ENCODE peak calls at places on chromosomes 3 and 15, in eight cellular contexts. H is SK-N-MC; Q is NCI-H510A; W is OCI-LY7; F is NCI-H748 treated with DMSO at 0.1 percent for 48 hours; T is neural crest cell; S is memory B cell; V is stimulated activated CD4-positive, alpha-beta T cell treated with anti-CD3 and anti-CD28 coated beads, Interleukin-1b, Interleukin-23, amount 100 ng/mL, for 48 hours. Z is an unnamed sample.

GRCh38 chr15:77160562-77161481 is 89.9 kb upstream of the TSPAN3 start:
- DNase-seq in Q (no peak), W (no peak), F (no peak), S (no peak), V (no peak), H (no peak), T (no peak), Z (no peak)

GRCh38 chr3:132911741-132912415 is 126.3 kb upstream of the TMEM108 start:
- DNase-seq in Q (no peak), H (no peak), W (no peak), T (no peak), S (no peak), F (no peak), V (no peak), Z (no peak)

GRCh38 chr3:164478323-164478722 is 600.0 kb downstream of the SI start:
- DNase-seq in S (no peak), F (no peak), T (no peak), W (no peak), V (no peak), Q (no peak), H (no peak), Z (no peak)

GRCh38 chr15:88238618-88239430 is 17.7 kb downstream of the NTRK3 start:
- DNase-seq in H (no peak), Q (no peak), W (no peak), T (no peak), S (no peak), F (no peak), V (no peak), Z (peak; percentile 12)

GRCh38 chr3:51355891-51356578 is 29.1 kb upstream of the MANF start:
- DNase-seq in H (no peak), V (no peak), T (no peak), Q (no peak), F (no peak), S (no peak), W (no peak), Z (no peak)

GRCh38 chr3:87900061-87900460 is 158.7 kb downstream of the CGGBP1 start:
- DNase-seq in Q (no peak), S (no peak), W (peak; percentile 12), V (no peak), T (no peak), H (no peak), F (no peak), Z (no peak)

GRCh38 chr3:10274601-10275000 is 18.1 kb downstream of the GHRL start:
- DNase-seq in S (no peak), W (peak; percentile 18), T (no peak), H (no peak), V (no peak), Q (no peak), F (peak; percentile 6), Z (no peak)

GRCh38 chr3:134485075-134485536 is 679 bp downstream of the ANAPC13 start:
- DNase-seq in H (no peak), W (no peak), T (no peak), S (no peak), V (no peak), F (no peak), Q (no peak), Z (no peak)

Z was measured in AG09319.